ENCODE peak calls at places on chromosomes 4 and X, in nine cellular contexts. B, Q, G, M, V, E, N, K and I are unnamed samples.
A peak's percentile ranks its signal among the peaks of the same experiment; 100 is the strongest.

GRCh38 chrX:7158468-7158990 is 10.6 kb upstream of the PUDP start:
- DNase-seq in K (no peak), G (no peak), M (no peak), N (no peak), B (no peak), Q (no peak), E (no peak), V (no peak), I (no peak)

GRCh38 chr4:183878571-183878970 is 26.5 kb upstream of the STOX2 start:
- DNase-seq in B (no peak), E (no peak), Q (no peak), N (no peak), G (no peak), K (no peak), V (no peak), M (no peak), I (no peak)

GRCh38 chr4:23135792-23136645 is 443.3 kb downstream of the GBA3 start:
- DNase-seq in N (peak; percentile 63), Q (peak; percentile 56), G (no peak), B (no peak), K (peak; percentile 57), E (peak; percentile 55), V (no peak), M (no peak), I (peak; percentile 16)

GRCh38 chr4:54277691-54278090 is 48.6 kb downstream of the PDGFRA start:
- DNase-seq in K (peak; percentile 70), B (peak; percentile 33), V (no peak), E (peak; percentile 89), Q (peak; percentile 85), G (peak; percentile 38), N (no peak), M (no peak), I (peak; percentile 20)

GRCh38 chr4:88600129-88600849 is 8.0 kb downstream of the HERC3 start:
- DNase-seq in E (peak; percentile 97), M (no peak), V (peak; percentile 89), B (no peak), N (no peak), Q (peak; percentile 94), K (no peak), G (no peak), I (no peak)

GRCh38 chr4:129453524-129453923 is 357.6 kb downstream of the C4orf33 start:
- DNase-seq in K (no peak), V (no peak), B (no peak), M (no peak), N (no peak), E (no peak), Q (no peak), G (no peak), I (no peak)

GRCh38 chrX:42085836-42086235 is 162.5 kb upstream of the CASK start:
- DNase-seq in K (no peak), V (no peak), E (peak; percentile 39), B (no peak), N (no peak), Q (no peak), M (no peak), G (no peak), I (no peak)

GRCh38 chrX:22534643-22535042 is 261.9 kb downstream of the CBLL2 start:
- DNase-seq in Q (peak; percentile 90), E (peak; percentile 86), B (no peak), V (peak; percentile 44), K (no peak), N (no peak), G (peak; percentile 20), M (no peak), I (no peak)

GRCh38 chr4:152415980-152416379 is 119.9 kb downstream of the FBXW7 start:
- DNase-seq in Q (peak; percentile 59), G (no peak), K (no peak), E (peak; percentile 61), V (no peak), N (no peak), M (no peak), B (no peak), I (no peak)

GRCh38 chr4:73315091-73315490 is 56.5 kb upstream of the ANKRD17 start:
- DNase-seq in G (no peak), V (no peak), B (no peak), M (no peak), E (peak; percentile 56), Q (peak; percentile 70), N (no peak), K (no peak), I (no peak)

GRCh38 chrX:40154853-40155616 is 57.3 kb upstream of the BCOR start:
- DNase-seq in K (peak; percentile 64), Q (peak; percentile 33), B (no peak), N (peak; percentile 29), E (no peak), V (no peak), M (no peak), G (peak; percentile 84), I (peak; percentile 75)

GRCh38 chr4:38002451-38003071 is 42.4 kb downstream of the PTTG2 start:
- DNase-seq in E (peak; percentile 36), B (no peak), G (no peak), K (no peak), M (no peak), V (no peak), Q (peak; percentile 40), N (no peak), I (no peak)

GRCh38 chr4:163554870-163555465 is 60.5 kb downstream of the TMA16 start:
- DNase-seq in E (no peak), M (no peak), K (peak; percentile 40), V (no peak), N (peak; percentile 68), Q (peak; percentile 53), B (no peak), G (no peak), I (no peak)

GRCh38 chr4:83219344-83219990 is 65.1 kb downstream of the COQ2 start:
- DNase-seq in M (peak; percentile 63), Q (no peak), E (peak; percentile 3), V (no peak), K (peak; percentile 83), B (peak; percentile 58), N (peak; percentile 94), G (peak; percentile 29), I (no peak)

GRCh38 chrX:47540754-47541538 is 20.1 kb upstream of the ARAF start:
- DNase-seq in Q (peak; percentile 93), K (peak; percentile 18), V (peak; percentile 59), B (peak; percentile 78), N (no peak), M (no peak), G (peak; percentile 75), E (peak; percentile 85), I (peak; percentile 34)

GRCh38 chr4:152065545-152065944 is 304.7 kb upstream of the GATB start:
- DNase-seq in K (no peak), G (no peak), V (no peak), B (no peak), M (no peak), N (no peak), E (no peak), Q (no peak), I (no peak)

GRCh38 chr4:7435411-7436095 is 823 bp upstream of the PSAPL1 start:
- DNase-seq in N (no peak), V (no peak), B (no peak), Q (no peak), E (peak; percentile 26), G (no peak), K (no peak), M (no peak), I (no peak)

GRCh38 chr4:100146756-100147155 is 43.5 kb downstream of the DDIT4L start:
- DNase-seq in V (no peak), K (no peak), N (no peak), M (no peak), Q (no peak), B (no peak), E (no peak), G (no peak), I (no peak)

DNA sequence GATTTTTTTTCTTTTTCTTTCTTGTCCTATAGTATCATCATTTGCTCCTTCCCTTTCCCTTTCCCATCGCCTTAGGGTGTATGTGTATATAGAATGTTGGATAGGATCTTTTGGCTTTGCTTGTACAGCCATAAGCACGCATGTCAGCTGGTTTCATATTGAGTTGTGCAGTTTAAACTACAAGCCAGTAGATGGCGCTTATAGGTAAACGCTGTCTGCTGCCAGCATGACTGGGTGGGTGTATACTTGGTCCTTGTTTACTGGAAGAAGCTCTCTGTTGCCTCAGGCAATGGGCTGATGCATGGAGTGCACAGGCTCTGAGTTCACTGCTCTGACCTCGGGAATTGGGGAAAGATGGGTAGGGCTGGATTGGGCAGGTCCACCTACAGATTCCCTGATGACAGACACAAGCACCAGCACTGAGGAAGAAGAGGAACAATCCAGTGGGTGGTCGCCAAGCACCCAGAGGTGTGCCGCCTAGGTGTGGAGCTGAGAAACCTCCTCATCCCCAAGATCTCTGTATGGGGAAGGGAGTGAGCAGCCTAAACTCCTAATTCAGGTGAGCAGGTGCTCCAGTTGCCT is 831.5 kb downstream of the STIM2 start:
- DNase-seq in V (no peak), N (peak; percentile 46), M (no peak), Q (peak; percentile 43), G (no peak), E (peak; percentile 3), K (peak; percentile 67), B (no peak), I (peak; percentile 16)
- TF ChIP-seq CTCF in V (no peak), N (peak; percentile 84), M (no peak), Q (peak; percentile 28), G (peak; percentile 10), E (peak; percentile 53), K (peak; percentile 67), B (no peak), I (peak; percentile 54)

GRCh38 chr4:26496207-26496783 is 6.0 kb upstream of the CCKAR start:
- DNase-seq in V (no peak), E (no peak), K (no peak), N (no peak), Q (no peak), B (no peak), G (no peak), M (no peak), I (no peak)
- TF ChIP-seq CTCF in V (no peak), E (no peak), K (no peak), N (no peak), Q (peak; percentile 12), B (no peak), G (no peak), M (no peak), I (no peak)

DNA sequence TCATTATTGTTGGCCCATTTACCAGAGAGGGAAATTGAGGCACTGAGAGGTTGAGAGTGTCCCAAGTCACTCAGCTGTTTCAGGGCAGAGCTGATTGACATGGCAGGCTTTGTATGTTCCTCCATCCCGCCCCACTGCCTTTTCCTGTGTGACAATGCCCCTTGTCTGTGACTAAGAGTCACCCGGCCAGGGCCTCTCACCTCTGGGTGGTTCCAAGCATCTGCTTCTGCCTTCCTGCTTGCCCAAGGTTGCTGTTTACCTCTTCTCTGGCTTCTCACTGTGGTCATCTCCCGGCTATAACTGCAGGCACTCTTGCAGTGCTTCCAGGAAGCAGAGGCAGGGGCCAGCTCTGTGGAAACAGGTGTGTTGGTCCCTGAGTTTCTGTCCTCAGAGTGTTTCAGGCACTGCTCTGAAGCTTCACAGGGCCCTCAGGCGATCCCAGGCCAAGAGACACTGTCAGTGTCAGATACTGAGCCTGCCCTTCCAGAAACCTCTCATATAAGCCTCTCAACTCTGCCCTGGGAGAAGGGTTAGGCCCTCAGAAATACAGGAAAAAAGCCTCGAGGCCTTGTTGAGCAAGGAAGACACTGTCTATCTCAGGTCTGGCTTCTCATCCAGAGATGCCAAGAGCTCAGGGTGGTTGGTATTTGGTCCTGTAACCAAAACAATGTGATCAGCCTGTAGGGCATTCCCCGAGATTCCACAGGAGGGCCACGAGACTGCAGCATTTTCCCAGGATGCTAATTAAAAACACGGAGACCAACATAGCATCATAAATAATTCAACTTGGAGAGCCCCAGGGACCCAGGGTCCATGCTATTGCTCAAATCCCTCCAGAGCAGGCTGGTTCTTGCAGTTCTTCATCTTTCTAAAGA is 42.0 kb upstream of the PROM1 start:
- DNase-seq in G (no peak), N (no peak), Q (no peak), V (peak; percentile 3), E (no peak), M (no peak), K (no peak), B (no peak), I (no peak)
- TF ChIP-seq CTCF in G (no peak), N (no peak), Q (no peak), V (no peak), E (no peak), M (no peak), K (no peak), B (no peak), I (no peak)

GRCh38 chr4:119039779-119040178 is 95.9 kb upstream of the MYOZ2 start:
- DNase-seq in M (no peak), K (no peak), V (no peak), Q (no peak), B (no peak), N (peak; percentile 13), E (no peak), G (no peak), I (no peak)
- TF ChIP-seq CTCF in M (no peak), K (no peak), V (peak; percentile 41), Q (peak; percentile 8), B (no peak), N (peak; percentile 59), E (no peak), G (peak; percentile 10), I (no peak)